ENCODE peak calls at places on chromosomes 2 and 18, in five cellular contexts. V is ureter; Y is nephron progenitor cell; E is KG1; B is activated CD8-positive, alpha-beta memory T cell treated with anti-CD3 and anti-CD28 coated beads, Interleukin-2, amount 50 U/mL, for 48 hours. U is an unnamed sample.

GRCh38 chr2:150486539-150487484 is 655 bp downstream of the RND3 start:
- DNase-seq in V (peak), Y (peak), E (no peak), B (no peak), U (no peak)

GRCh38 chr2:170716851-170717598 is 1.9 kb downstream of the SP5 start:
- DNase-seq in V (no peak), Y (peak), E (no peak), B (peak), U (no peak)

GRCh38 chr2:236261452-236261851 is 2.8 kb downstream of the ASB18 start:
- DNase-seq in V (no peak), Y (no peak), E (no peak), B (no peak), U (no peak)

GRCh38 chr2:68907232-68907922 is 36.2 kb upstream of the BMP10 start:
- DNase-seq in V (no peak), Y (no peak), E (no peak), B (no peak), U (no peak)

GRCh38 chr2:11872247-11872947 is 126.0 kb downstream of the LPIN1 start:
- DNase-seq in V (no peak), Y (no peak), E (no peak), B (no peak), U (no peak)

GRCh38 chr2:44639399-44639798 is 277.7 kb downstream of the CAMKMT start:
- DNase-seq in V (no peak), Y (no peak), E (no peak), B (no peak), U (no peak)

GRCh38 chr2:183259921-183260320 is 135.7 kb downstream of the NUP35 start:
- DNase-seq in V (no peak), Y (no peak), E (no peak), B (no peak), U (no peak)

GRCh38 chr2:69387770-69388481 is 899 bp upstream of the GFPT1 start:
- DNase-seq in V (no peak), Y (no peak), E (no peak), B (no peak), U (no peak)

GRCh38 chr2:26295511-26295910 is 50.4 kb upstream of the SELENOI start:
- DNase-seq in V (no peak), Y (no peak), E (no peak), B (no peak), U (no peak)

GRCh38 chr2:224843141-224843540 is 127.0 kb upstream of the CCDC195 start:
- DNase-seq in V (no peak), Y (no peak), E (no peak), B (no peak), U (no peak)

GRCh38 chr18:58567453-58568196 is 61.3 kb downstream of the ALPK2 start:
- DNase-seq in V (no peak), Y (no peak), E (no peak), B (no peak), U (no peak)

GRCh38 chr2:219400562-219400961 is 12.8 kb upstream of the DNPEP start:
- DNase-seq in V (no peak), Y (no peak), E (no peak), B (no peak), U (no peak)

GRCh38 chr2:189149981-189150380 is 29.6 kb downstream of the COL5A2 start:
- DNase-seq in V (no peak), Y (no peak), E (no peak), B (no peak), U (no peak)

GRCh38 chr18:70128271-70128670 is 77.2 kb downstream of the RTTN start:
- DNase-seq in V (no peak), Y (no peak), E (no peak), B (no peak), U (no peak)

GRCh38 chr2:217934321-217935131 is 68.3 kb downstream of the TNS1 start:
- DNase-seq in V (no peak), Y (no peak), E (peak), B (no peak), U (no peak)

GRCh38 chr2:220127311-220127710 is 499.9 kb downstream of the SLC4A3 start:
- DNase-seq in V (no peak), Y (no peak), E (no peak), B (no peak), U (no peak)

U was measured in HCT116.